ENCODE peak calls at places on chromosomes 12 and 14, in seven cellular contexts. F, B, L, I, V, D and S are unnamed samples.

GRCh38 chr12:90828621-90829020 is 126.4 kb downstream of the CCER1 start:
- DNase-seq in F (no peak), B (no peak), L (no peak), I (no peak), V (no peak), D (no peak), S (no peak)

GRCh38 chr14:38079268-38079667 is 128.4 kb upstream of the SSTR1 start:
- DNase-seq in F (no peak), B (peak), L (no peak), I (no peak), V (no peak), D (peak), S (no peak)

GRCh38 chr14:63857467-63858030 is 4.7 kb downstream of the SYNE2 start:
- DNase-seq in F (no peak), B (peak), L (no peak), I (no peak), V (no peak), D (peak), S (no peak)

GRCh38 chr12:72338437-72338836 is 66.3 kb downstream of the TRHDE start:
- DNase-seq in F (no peak), B (no peak), L (no peak), I (no peak), V (no peak), D (no peak), S (no peak)

GRCh38 chr12:127400231-127400630 is 866.7 kb upstream of the TMEM132C start:
- DNase-seq in F (no peak), B (no peak), L (no peak), I (no peak), V (no peak), D (peak), S (no peak)

GRCh38 chr12:48817957-48818830 is at the start of gene CACNB3:
- DNase-seq in F (peak), B (peak), L (peak), I (peak), V (peak), D (peak), S (peak)

GRCh38 chr14:24418492-24418873 is 11.0 kb downstream of the CBLN3 start:
- DNase-seq in F (no peak), B (peak), L (no peak), I (no peak), V (no peak), D (peak), S (no peak)

GRCh38 chr14:45089813-45090212 is 5.9 kb downstream of the PRPF39 start:
- DNase-seq in F (no peak), B (peak), L (no peak), I (peak), V (no peak), D (peak), S (no peak)

GRCh38 chr12:75196865-75197264 is 12.8 kb downstream of the KCNC2 start:
- DNase-seq in F (no peak), B (peak), L (no peak), I (no peak), V (no peak), D (peak), S (no peak)

GRCh38 chr14:75864352-75864751 is 117.4 kb downstream of the TGFB3 start:
- DNase-seq in F (no peak), B (peak), L (no peak), I (no peak), V (no peak), D (peak), S (no peak)

GRCh38 chr12:14811486-14811885 is 2.5 kb downstream of the SMCO3 start:
- DNase-seq in F (no peak), B (no peak), L (no peak), I (no peak), V (no peak), D (no peak), S (no peak)
- TF ChIP-seq CTCF in F (no peak), B (no peak), L (no peak), I (no peak), V (no peak), D (no peak), S (no peak)

DNA sequence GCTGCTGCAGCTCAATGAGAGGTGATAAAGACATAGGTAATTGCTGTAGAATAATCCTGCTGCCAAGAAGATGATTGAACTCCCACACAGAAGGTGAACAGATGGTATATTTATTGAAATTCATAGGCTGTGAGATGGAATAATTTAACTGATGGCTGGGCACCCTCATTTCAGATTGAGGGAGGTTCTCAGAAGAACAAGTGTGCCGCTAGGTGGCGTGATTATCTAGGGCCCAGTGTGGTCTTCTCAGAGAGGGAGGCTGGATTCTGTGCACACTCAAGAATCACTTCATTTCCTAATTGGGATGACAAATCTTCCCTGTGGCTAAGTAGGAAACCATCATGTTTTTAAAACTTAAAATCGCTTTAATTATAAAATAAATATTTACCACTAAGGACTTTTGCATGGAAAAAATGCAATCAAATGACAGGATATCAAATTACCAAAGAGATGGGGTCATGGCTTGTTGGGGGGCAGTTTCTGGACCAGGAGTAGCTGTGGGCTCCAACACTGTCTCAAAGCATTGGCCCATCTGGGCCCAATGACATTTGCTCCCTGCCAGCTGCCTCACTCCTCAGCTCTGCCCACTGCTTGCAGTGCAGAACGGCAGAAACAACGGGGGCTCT is 132.3 kb downstream of the SNAPC1 start:
- DNase-seq in F (peak), B (peak), L (peak), I (peak), V (no peak), D (peak), S (no peak)
- TF ChIP-seq CTCF in F (peak), B (peak), L (peak), I (peak), V (no peak), D (peak), S (peak)

GRCh38 chr12:41681898-41682297 is 462.8 kb downstream of the GXYLT1 start:
- DNase-seq in F (no peak), B (no peak), L (peak), I (no peak), V (no peak), D (peak), S (no peak)
- TF ChIP-seq CTCF in F (no peak), B (no peak), L (peak), I (no peak), V (no peak), D (peak), S (no peak)

GRCh38 chr12:26226629-26227375 is 31.4 kb downstream of the SSPN start:
- DNase-seq in F (no peak), B (peak), L (no peak), I (no peak), V (no peak), D (peak), S (no peak)
- TF ChIP-seq CTCF in F (no peak), B (no peak), L (no peak), I (no peak), V (no peak), D (no peak), S (no peak)

DNA sequence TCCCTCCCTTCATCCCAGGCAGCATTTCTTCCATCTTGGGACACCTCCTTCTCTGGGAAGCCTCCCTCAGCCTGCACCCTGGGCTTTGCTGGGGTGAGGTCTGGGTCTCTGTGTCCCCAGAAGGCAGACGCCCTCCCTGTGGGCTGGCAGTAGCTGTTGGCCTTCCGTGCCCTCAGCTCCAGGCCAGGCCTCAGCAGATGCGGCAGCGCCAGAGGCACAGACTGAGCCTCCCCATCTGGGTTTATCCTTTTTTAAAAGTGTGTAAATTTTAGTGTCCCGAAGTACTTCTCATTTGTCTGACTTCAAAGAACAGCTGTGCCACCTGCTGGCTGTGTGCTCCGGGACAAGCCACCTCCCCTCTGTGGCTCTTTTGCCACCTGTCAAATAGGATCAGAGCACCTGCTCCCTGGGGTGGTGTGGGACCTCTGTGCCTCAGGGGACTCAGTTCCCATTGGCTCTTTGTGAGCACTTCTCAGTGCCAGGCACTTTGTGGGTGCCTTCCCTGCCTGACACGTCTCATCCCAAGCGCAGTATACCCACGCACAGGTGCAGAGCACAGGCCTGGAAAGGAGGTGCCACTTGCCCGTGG is 11.1 kb downstream of the EXOC3L4 start:
- DNase-seq in F (no peak), B (no peak), L (peak), I (peak), V (no peak), D (peak), S (no peak)
- TF ChIP-seq CTCF in F (no peak), B (peak), L (peak), I (peak), V (no peak), D (peak), S (no peak)

GRCh38 chr12:113310489-113310888 is 24.4 kb downstream of the SLC8B1 start:
- DNase-seq in F (no peak), B (peak), L (peak), I (peak), V (no peak), D (peak), S (no peak)
- TF ChIP-seq CTCF in F (no peak), B (peak), L (peak), I (no peak), V (no peak), D (peak), S (no peak)

GRCh38 chr12:123801573-123802178 is 39.6 kb downstream of the DNAH10 start:
- DNase-seq in F (no peak), B (peak), L (no peak), I (peak), V (no peak), D (peak), S (no peak)
- TF ChIP-seq CTCF in F (no peak), B (peak), L (no peak), I (peak), V (no peak), D (peak), S (peak)

GRCh38 chr14:100221419-100222218 is 17.3 kb upstream of the YY1 start:
- DNase-seq in F (peak), B (peak), L (peak), I (peak), V (no peak), D (peak), S (no peak)

GRCh38 chr14:100223332-100224171 is 15.4 kb upstream of the YY1 start:
- DNase-seq in F (no peak), B (peak), L (peak), I (no peak), V (no peak), D (no peak), S (no peak)

GRCh38 chr14:100224229-100224628 is 14.7 kb upstream of the YY1 start:
- DNase-seq in F (no peak), B (no peak), L (no peak), I (no peak), V (no peak), D (no peak), S (no peak)

GRCh38 chr14:100222219-100223093 is 16.5 kb upstream of the YY1 start:
- DNase-seq in F (no peak), B (no peak), L (peak), I (peak), V (no peak), D (no peak), S (no peak)

GRCh38 chr14:100225169-100225568 is 13.8 kb upstream of the YY1 start:
- DNase-seq in F (no peak), B (no peak), L (no peak), I (no peak), V (no peak), D (no peak), S (no peak)
- TF ChIP-seq CTCF in F (no peak), B (no peak), L (no peak), I (no peak), V (no peak), D (no peak), S (no peak)

DNA sequence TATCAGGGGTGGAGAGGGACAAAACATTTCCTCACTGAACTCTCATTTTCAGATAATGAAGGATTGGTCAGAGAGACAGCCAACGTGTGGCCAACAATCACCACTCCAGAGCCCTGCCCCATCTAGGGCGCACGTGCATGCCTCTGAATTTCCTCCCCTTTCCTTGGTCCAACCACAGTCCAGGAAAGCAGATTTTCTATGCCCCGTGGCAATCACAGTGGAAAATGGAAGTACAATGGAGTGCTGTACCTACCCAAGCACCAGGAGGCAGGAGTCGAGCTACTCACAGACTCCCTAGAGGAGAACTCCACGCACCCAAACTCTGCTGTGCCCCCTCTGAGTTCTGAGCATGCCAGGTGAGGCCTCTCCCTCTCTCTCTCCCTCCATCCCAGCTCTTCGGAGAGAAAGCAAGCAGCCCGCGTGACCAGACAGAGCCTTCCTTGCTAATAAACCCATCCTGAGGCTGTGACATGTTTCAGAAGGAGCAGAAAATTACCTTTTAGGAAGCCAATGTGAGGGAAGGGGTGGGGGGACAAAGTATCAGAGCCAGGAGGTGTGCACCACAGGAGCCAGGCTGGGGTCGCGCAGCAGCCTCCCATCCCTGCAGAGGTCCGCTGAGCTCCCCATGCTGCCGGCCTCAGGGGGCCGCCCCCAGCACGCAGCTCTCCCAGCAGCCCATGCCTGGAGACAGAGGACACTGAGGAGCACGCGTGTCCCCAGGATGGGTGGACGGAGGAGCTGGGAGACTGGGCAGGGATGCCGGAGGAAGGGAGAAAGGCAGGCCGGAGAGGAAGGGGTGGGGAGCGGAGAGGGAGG is 73.4 kb downstream of the PITPNM2 start:
- DNase-seq in F (no peak), B (no peak), L (no peak), I (no peak), V (no peak), D (no peak), S (no peak)
- TF ChIP-seq CTCF in F (no peak), B (no peak), L (peak), I (no peak), V (no peak), D (no peak), S (no peak)

GRCh38 chr12:124776126-124776513 is 87.5 kb downstream of the SCARB1 start:
- DNase-seq in F (no peak), B (no peak), L (no peak), I (no peak), V (no peak), D (no peak), S (no peak)

GRCh38 chr12:124772467-124773170 is 91.0 kb downstream of the SCARB1 start:
- DNase-seq in F (no peak), B (no peak), L (no peak), I (no peak), V (no peak), D (peak), S (no peak)

GRCh38 chr12:124774054-124774461 is 89.6 kb downstream of the SCARB1 start:
- DNase-seq in F (no peak), B (no peak), L (no peak), I (peak), V (no peak), D (no peak), S (no peak)

GRCh38 chr12:124771462-124772361 is 92.0 kb downstream of the SCARB1 start:
- DNase-seq in F (peak), B (peak), L (peak), I (peak), V (no peak), D (peak), S (peak)

GRCh38 chr12:124774462-124775167 is 89.0 kb downstream of the SCARB1 start:
- DNase-seq in F (no peak), B (peak), L (no peak), I (peak), V (peak), D (peak), S (no peak)
- TF ChIP-seq CTCF in F (no peak), B (no peak), L (no peak), I (no peak), V (no peak), D (peak), S (no peak)